ENCODE peak calls at places on chromosome 17, in six cellular contexts. N, Y, B, L, U and W are unnamed samples.

GRCh38 chr17:64658931-64659330 is 3.2 kb downstream of the SMURF2 start:
- DNase-seq in N (peak), Y (no peak), B (peak), L (no peak), U (no peak), W (no peak)

GRCh38 chr17:40810505-40810904 is 10.7 kb upstream of the KRT28 start:
- DNase-seq in N (no peak), Y (peak), B (no peak), L (no peak), U (no peak), W (no peak)

GRCh38 chr17:50950002-50950877 is 84.1 kb upstream of the TOB1 start:
- DNase-seq in N (peak), Y (peak), B (peak), L (peak), U (no peak), W (peak)

GRCh38 chr17:35086931-35087573 is 23.5 kb upstream of the RFFL start:
- DNase-seq in N (no peak), Y (peak), B (no peak), L (no peak), U (no peak), W (no peak)

GRCh38 chr17:27949304-27949703 is 56.1 kb upstream of the LYRM9 start:
- DNase-seq in N (no peak), Y (no peak), B (no peak), L (no peak), U (no peak), W (no peak)

GRCh38 chr17:11719852-11720251 is 121.6 kb downstream of the DNAH9 start:
- DNase-seq in N (no peak), Y (no peak), B (no peak), L (no peak), U (no peak), W (no peak)

GRCh38 chr17:37092041-37092440 is 143.3 kb downstream of the AATF start:
- DNase-seq in N (no peak), Y (no peak), B (peak), L (no peak), U (no peak), W (no peak)

GRCh38 chr17:49964539-49965521 is 4.2 kb upstream of the DLX4 start:
- DNase-seq in N (no peak), Y (no peak), B (no peak), L (no peak), U (no peak), W (no peak)

GRCh38 chr17:2952174-2952845 is 111.1 kb downstream of the OR1D5 start:
- DNase-seq in N (no peak), Y (no peak), B (no peak), L (no peak), U (no peak), W (no peak)

GRCh38 chr17:33968350-33969044 is 286.6 kb upstream of the CCL2 start:
- DNase-seq in N (no peak), Y (peak), B (no peak), L (no peak), U (no peak), W (peak)

GRCh38 chr17:7328009-7328408 is 1.1 kb downstream of the NEURL4 start:
- DNase-seq in N (no peak), Y (no peak), B (no peak), L (no peak), U (no peak), W (no peak)

GRCh38 chr17:63998721-63999679 is 849 bp downstream of the PRR29 start:
- DNase-seq in N (no peak), Y (no peak), B (no peak), L (no peak), U (peak), W (no peak)

GRCh38 chr17:80419255-80419654 is 4.3 kb downstream of the ENDOV start:
- DNase-seq in N (no peak), Y (no peak), B (no peak), L (no peak), U (no peak), W (no peak)

GRCh38 chr17:78224226-78225087 is 7.0 kb upstream of the TMEM235 start:
- DNase-seq in N (no peak), Y (no peak), B (no peak), L (no peak), U (no peak), W (peak)

GRCh38 chr17:76707985-76708807 is 2.6 kb downstream of the MXRA7 start:
- DNase-seq in N (no peak), Y (no peak), B (no peak), L (peak), U (no peak), W (peak)

GRCh38 chr17:10727192-10727591 is 2.6 kb downstream of the TMEM220 start:
- DNase-seq in N (no peak), Y (no peak), B (no peak), L (no peak), U (no peak), W (no peak)

GRCh38 chr17:1481736-1482135 is 10.8 kb downstream of the MYO1C start:
- DNase-seq in N (no peak), Y (no peak), B (no peak), L (no peak), U (no peak), W (no peak)

GRCh38 chr17:7313890-7314718 is 1.1 kb downstream of the GPS2 start:
- DNase-seq in N (peak), Y (no peak), B (peak), L (no peak), U (no peak), W (peak)

GRCh38 chr17:50177983-50178834 is 12.4 kb downstream of the SGCA start:
- DNase-seq in N (peak), Y (peak), B (peak), L (peak), U (no peak), W (peak)

GRCh38 chr17:28405632-28406477 is at the start of gene SLC46A1:
- DNase-seq in N (no peak), Y (peak), B (peak), L (peak), U (peak), W (peak)

GRCh38 chr17:82863941-82864720 is 24.3 kb upstream of the ZNF750 start:
- DNase-seq in N (peak), Y (no peak), B (peak), L (no peak), U (peak), W (no peak)